ENCODE peak calls at places on chromosomes 1 and 21, in four cellular contexts. One of them, this sample, is unnamed.

GRCh38 chr21:46307625-46308024 is 16.0 kb downstream of the C21orf58 start:
- DNase-seq in stimulated activated CD4-positive, alpha-beta T cell treated with anti-CD3 and anti-CD28 coated beads, Interleukin-15, amount 100 ng/mL, for 24 hours: no peak
- DNase-seq in memory B cell: no peak
- DNase-seq in body of pancreas: no peak
- DNase-seq in this sample: no peak

GRCh38 chr1:99970713-99971255 is 988 bp downstream of the SLC35A3 start:
- DNase-seq in body of pancreas: no peak
- DNase-seq in memory B cell: no peak
- DNase-seq in stimulated activated CD4-positive, alpha-beta T cell treated with anti-CD3 and anti-CD28 coated beads, Interleukin-15, amount 100 ng/mL, for 24 hours: no peak
- DNase-seq in this sample: peak

GRCh38 chr1:214550339-214551051 is 907 bp downstream of the PTPN14 start:
- DNase-seq in stimulated activated CD4-positive, alpha-beta T cell treated with anti-CD3 and anti-CD28 coated beads, Interleukin-15, amount 100 ng/mL, for 24 hours: no peak
- DNase-seq in memory B cell: no peak
- DNase-seq in body of pancreas: no peak
- DNase-seq in this sample: no peak

GRCh38 chr1:43919906-43920305 is 13.7 kb upstream of the ARTN start:
- DNase-seq in stimulated activated CD4-positive, alpha-beta T cell treated with anti-CD3 and anti-CD28 coated beads, Interleukin-15, amount 100 ng/mL, for 24 hours: no peak
- DNase-seq in body of pancreas: no peak
- DNase-seq in memory B cell: no peak
- DNase-seq in this sample: no peak

GRCh38 chr1:246077476-246077875 is 429.6 kb downstream of the SMYD3 start:
- DNase-seq in memory B cell: no peak
- DNase-seq in body of pancreas: no peak
- DNase-seq in stimulated activated CD4-positive, alpha-beta T cell treated with anti-CD3 and anti-CD28 coated beads, Interleukin-15, amount 100 ng/mL, for 24 hours: no peak
- DNase-seq in this sample: no peak

GRCh38 chr1:240350910-240351331 is 259.2 kb downstream of the FMN2 start:
- DNase-seq in body of pancreas: no peak
- DNase-seq in stimulated activated CD4-positive, alpha-beta T cell treated with anti-CD3 and anti-CD28 coated beads, Interleukin-15, amount 100 ng/mL, for 24 hours: no peak
- DNase-seq in memory B cell: no peak
- DNase-seq in this sample: no peak

GRCh38 chr1:182761396-182762395 is 27.9 kb upstream of the NPL start:
- DNase-seq in memory B cell: no peak
- DNase-seq in body of pancreas: no peak
- DNase-seq in stimulated activated CD4-positive, alpha-beta T cell treated with anti-CD3 and anti-CD28 coated beads, Interleukin-15, amount 100 ng/mL, for 24 hours: no peak
- DNase-seq in this sample: no peak

GRCh38 chr1:10900265-10900651 is 103.8 kb upstream of the CASZ1 start:
- DNase-seq in body of pancreas: no peak
- DNase-seq in memory B cell: no peak
- DNase-seq in stimulated activated CD4-positive, alpha-beta T cell treated with anti-CD3 and anti-CD28 coated beads, Interleukin-15, amount 100 ng/mL, for 24 hours: no peak
- DNase-seq in this sample: no peak

GRCh38 chr1:184497962-184498723 is 111.3 kb downstream of the C1orf21 start:
- DNase-seq in stimulated activated CD4-positive, alpha-beta T cell treated with anti-CD3 and anti-CD28 coated beads, Interleukin-15, amount 100 ng/mL, for 24 hours: no peak
- DNase-seq in memory B cell: no peak
- DNase-seq in body of pancreas: no peak
- DNase-seq in this sample: no peak

GRCh38 chr21:42746593-42747266 is 93.3 kb downstream of the PDE9A start:
- DNase-seq in stimulated activated CD4-positive, alpha-beta T cell treated with anti-CD3 and anti-CD28 coated beads, Interleukin-15, amount 100 ng/mL, for 24 hours: peak
- DNase-seq in memory B cell: no peak
- DNase-seq in body of pancreas: peak
- DNase-seq in this sample: peak

GRCh38 chr1:66271904-66272254 is 262.1 kb upstream of the SGIP1 start:
- DNase-seq in stimulated activated CD4-positive, alpha-beta T cell treated with anti-CD3 and anti-CD28 coated beads, Interleukin-15, amount 100 ng/mL, for 24 hours: no peak
- DNase-seq in body of pancreas: peak
- DNase-seq in memory B cell: no peak
- DNase-seq in this sample: peak

GRCh38 chr1:154749078-154749760 is 120.9 kb downstream of the KCNN3 start:
- DNase-seq in body of pancreas: no peak
- DNase-seq in memory B cell: no peak
- DNase-seq in stimulated activated CD4-positive, alpha-beta T cell treated with anti-CD3 and anti-CD28 coated beads, Interleukin-15, amount 100 ng/mL, for 24 hours: peak
- DNase-seq in this sample: no peak

GRCh38 chr1:215044151-215044550 is 38.4 kb upstream of the KCNK2 start:
- DNase-seq in stimulated activated CD4-positive, alpha-beta T cell treated with anti-CD3 and anti-CD28 coated beads, Interleukin-15, amount 100 ng/mL, for 24 hours: no peak
- DNase-seq in memory B cell: no peak
- DNase-seq in body of pancreas: no peak
- DNase-seq in this sample: no peak

GRCh38 chr1:192749349-192749748 is 59.5 kb upstream of the RGS2 start:
- DNase-seq in body of pancreas: no peak
- DNase-seq in memory B cell: no peak
- DNase-seq in stimulated activated CD4-positive, alpha-beta T cell treated with anti-CD3 and anti-CD28 coated beads, Interleukin-15, amount 100 ng/mL, for 24 hours: no peak
- DNase-seq in this sample: no peak

GRCh38 chr1:185813401-185813979 is 79.3 kb downstream of the HMCN1 start:
- DNase-seq in body of pancreas: peak
- DNase-seq in memory B cell: peak
- DNase-seq in stimulated activated CD4-positive, alpha-beta T cell treated with anti-CD3 and anti-CD28 coated beads, Interleukin-15, amount 100 ng/mL, for 24 hours: no peak
- DNase-seq in this sample: peak

GRCh38 chr21:45558044-45558721 is 15.9 kb upstream of the SLC19A1 start:
- DNase-seq in memory B cell: no peak
- DNase-seq in body of pancreas: no peak
- DNase-seq in stimulated activated CD4-positive, alpha-beta T cell treated with anti-CD3 and anti-CD28 coated beads, Interleukin-15, amount 100 ng/mL, for 24 hours: no peak
- DNase-seq in this sample: no peak

GRCh38 chr1:64515427-64515826 is 45.5 kb downstream of the CACHD1 start:
- DNase-seq in stimulated activated CD4-positive, alpha-beta T cell treated with anti-CD3 and anti-CD28 coated beads, Interleukin-15, amount 100 ng/mL, for 24 hours: no peak
- DNase-seq in body of pancreas: peak
- DNase-seq in memory B cell: no peak
- DNase-seq in this sample: peak